ENCODE peak calls at places on chromosomes 5 and 9, in six cellular contexts. Y, V, Q, Z, A and N are unnamed samples.

GRCh38 chr9:113548221-113549041 is 84.9 kb downstream of the RGS3 start:
- DNase-seq in Y (no peak), V (peak; percentile 86), Q (peak; percentile 62), Z (peak; percentile 98), A (peak; percentile 49), N (peak; percentile 80)

GRCh38 chr9:113464672-113465271 is 1.2 kb downstream of the RGS3 start:
- DNase-seq in Y (no peak), V (no peak), Q (no peak), Z (no peak), A (no peak), N (no peak)

GRCh38 chr5:43564289-43564850 is 7.5 kb upstream of the PAIP1 start:
- DNase-seq in Y (no peak), V (no peak), Q (no peak), Z (no peak), A (no peak), N (no peak)

GRCh38 chr5:110377411-110378392 is 348.8 kb downstream of the TMEM232 start:
- DNase-seq in Y (no peak), V (no peak), Q (no peak), Z (peak; percentile 22), A (no peak), N (no peak)

GRCh38 chr5:78964889-78965288 is 20.2 kb downstream of the ARSB start:
- DNase-seq in Y (no peak), V (no peak), Q (no peak), Z (peak; percentile 82), A (no peak), N (no peak)

GRCh38 chr9:110116543-110116885 is 91.4 kb downstream of the C9orf152 start:
- DNase-seq in Y (no peak), V (no peak), Q (no peak), Z (peak; percentile 72), A (no peak), N (no peak)

GRCh38 chr9:115653231-115653630 is 500.4 kb upstream of the PAPPA start:
- DNase-seq in Y (no peak), V (no peak), Q (no peak), Z (peak; percentile 46), A (no peak), N (no peak)

GRCh38 chr5:38265546-38266179 is 7.3 kb downstream of the EGFLAM start:
- DNase-seq in Y (peak; percentile 43), V (peak; percentile 57), Q (peak; percentile 61), Z (peak; percentile 61), A (peak; percentile 75), N (peak; percentile 42)

GRCh38 chr9:130880599-130881220 is 15.9 kb downstream of the QRFP start:
- DNase-seq in Y (no peak), V (no peak), Q (no peak), Z (no peak), A (no peak), N (peak; percentile 15)

GRCh38 chr9:105967798-105968197 is 273.5 kb downstream of the TMEM38B start:
- DNase-seq in Y (no peak), V (no peak), Q (no peak), Z (no peak), A (no peak), N (no peak)

GRCh38 chr5:132501961-132502931 is 11.7 kb upstream of the IRF1 start:
- DNase-seq in Y (no peak), V (no peak), Q (peak; percentile 65), Z (peak; percentile 55), A (no peak), N (no peak)

GRCh38 chr5:72151169-72151568 is 43.9 kb downstream of the MAP1B start:
- DNase-seq in Y (no peak), V (no peak), Q (no peak), Z (no peak), A (no peak), N (no peak)

GRCh38 chr5:43309122-43309521 is 4.1 kb downstream of the HMGCS1 start:
- DNase-seq in Y (no peak), V (no peak), Q (no peak), Z (no peak), A (no peak), N (no peak)

GRCh38 chr5:39256472-39256871 is 37.1 kb upstream of the FYB1 start:
- DNase-seq in Y (no peak), V (no peak), Q (no peak), Z (peak; percentile 38), A (no peak), N (no peak)

GRCh38 chr5:150517272-150518152 is 9.6 kb downstream of the NDST1 start:
- DNase-seq in Y (no peak), V (peak; percentile 63), Q (peak; percentile 86), Z (peak; percentile 82), A (no peak), N (peak; percentile 70)

GRCh38 chr9:22035591-22036011 is 26.5 kb upstream of the CDKN2B start:
- DNase-seq in Y (no peak), V (no peak), Q (no peak), Z (peak; percentile 85), A (no peak), N (no peak)

GRCh38 chr9:69621735-69622460 is 50.3 kb downstream of the APBA1 start:
- DNase-seq in Y (no peak), V (no peak), Q (no peak), Z (no peak), A (no peak), N (no peak)

GRCh38 chr5:96843140-96843539 is 33.2 kb upstream of the ERAP2 start:
- DNase-seq in Y (no peak), V (no peak), Q (no peak), Z (no peak), A (no peak), N (no peak)

GRCh38 chr5:160655717-160656116 is 196.3 kb downstream of the ATP10B start:
- DNase-seq in Y (no peak), V (no peak), Q (peak; percentile 62), Z (no peak), A (no peak), N (no peak)

GRCh38 chr5:159097461-159098284 is 2.0 kb downstream of the EBF1 start:
- DNase-seq in Y (no peak), V (peak; percentile 58), Q (no peak), Z (peak; percentile 62), A (no peak), N (peak; percentile 67)

GRCh38 chr9:77926314-77926959 is 105.2 kb downstream of the GNAQ start:
- DNase-seq in Y (no peak), V (no peak), Q (no peak), Z (peak; percentile 49), A (no peak), N (no peak)

GRCh38 chr5:153619706-153620105 is 129.2 kb downstream of the GRIA1 start:
- DNase-seq in Y (no peak), V (no peak), Q (no peak), Z (no peak), A (no peak), N (no peak)

GRCh38 chr9:130499804-130500263 is 55.1 kb downstream of the ASS1 start:
- DNase-seq in Y (no peak), V (no peak), Q (peak; percentile 51), Z (no peak), A (peak; percentile 21), N (peak; percentile 56)

GRCh38 chr5:88776692-88777091 is 106.3 kb downstream of the MEF2C start:
- DNase-seq in Y (no peak), V (no peak), Q (no peak), Z (no peak), A (no peak), N (no peak)

GRCh38 chr5:128081111-128081865 is 2.3 kb upstream of the SLC12A2 start:
- DNase-seq in Y (no peak), V (no peak), Q (no peak), Z (peak; percentile 16), A (no peak), N (no peak)

GRCh38 chr9:134343637-134344036 is 17.4 kb downstream of the RXRA start:
- DNase-seq in Y (no peak), V (peak; percentile 59), Q (no peak), Z (no peak), A (no peak), N (peak; percentile 72)

GRCh38 chr9:127204771-127205470 is 59.7 kb upstream of the GARNL3 start:
- DNase-seq in Y (no peak), V (peak; percentile 49), Q (no peak), Z (peak; percentile 93), A (peak; percentile 26), N (no peak)

GRCh38 chr5:159955056-159955624 is 38.9 kb downstream of the ADRA1B start:
- DNase-seq in Y (no peak), V (no peak), Q (no peak), Z (peak; percentile 54), A (no peak), N (no peak)